ENCODE peak calls at places on chromosomes 6 and 20, in eight cellular contexts. One of them, this sample, is unnamed.

GRCh38 chr6:128310061-128310460 is 210.3 kb downstream of the PTPRK start:
- DNase-seq in fibroblast of lung: no peak
- DNase-seq in IMR-90: peak; percentile 19
- DNase-seq in suprapubic skin: no peak
- DNase-seq in colonic mucosa: no peak
- DNase-seq in HepG2: no peak
- DNase-seq in PC-3: no peak
- DNase-seq in transverse colon: no peak
- DNase-seq in this sample: no peak

GRCh38 chr6:138036955-138037592 is 70.1 kb downstream of the PERP start:
- DNase-seq in PC-3: peak; percentile 75
- DNase-seq in HepG2: no peak
- DNase-seq in IMR-90: peak; percentile 12
- DNase-seq in colonic mucosa: no peak
- DNase-seq in suprapubic skin: no peak
- DNase-seq in transverse colon: no peak
- DNase-seq in fibroblast of lung: no peak
- DNase-seq in this sample: no peak

GRCh38 chr6:83198486-83199172 is 5.5 kb downstream of the RWDD2A start:
- DNase-seq in fibroblast of lung: no peak
- DNase-seq in transverse colon: no peak
- DNase-seq in HepG2: no peak
- DNase-seq in suprapubic skin: no peak
- DNase-seq in colonic mucosa: no peak
- DNase-seq in IMR-90: peak; percentile 69
- DNase-seq in PC-3: peak; percentile 11
- DNase-seq in this sample: no peak

GRCh38 chr6:98525860-98526259 is 308.5 kb upstream of the POU3F2 start:
- DNase-seq in PC-3: no peak
- DNase-seq in IMR-90: no peak
- DNase-seq in transverse colon: no peak
- DNase-seq in HepG2: no peak
- DNase-seq in fibroblast of lung: no peak
- DNase-seq in suprapubic skin: no peak
- DNase-seq in colonic mucosa: no peak
- DNase-seq in this sample: no peak

GRCh38 chr6:15065603-15066002 is 180.3 kb upstream of the JARID2 start:
- DNase-seq in HepG2: no peak
- DNase-seq in PC-3: no peak
- DNase-seq in colonic mucosa: no peak
- DNase-seq in fibroblast of lung: peak; percentile 84
- DNase-seq in transverse colon: no peak
- DNase-seq in IMR-90: peak; percentile 85
- DNase-seq in suprapubic skin: no peak
- DNase-seq in this sample: no peak

GRCh38 chr20:14700641-14700965 is 363.2 kb upstream of the FLRT3 start:
- DNase-seq in transverse colon: peak; percentile 14
- DNase-seq in IMR-90: no peak
- DNase-seq in colonic mucosa: peak; percentile 29
- DNase-seq in suprapubic skin: no peak
- DNase-seq in fibroblast of lung: peak; percentile 4
- DNase-seq in PC-3: peak; percentile 70
- DNase-seq in HepG2: no peak
- DNase-seq in this sample: no peak

GRCh38 chr6:170089937-170090335 is 200.9 kb downstream of the DLL1 start:
- DNase-seq in transverse colon: peak; percentile 6
- DNase-seq in colonic mucosa: no peak
- DNase-seq in PC-3: no peak
- DNase-seq in fibroblast of lung: no peak
- DNase-seq in suprapubic skin: peak; percentile 44
- DNase-seq in IMR-90: no peak
- DNase-seq in HepG2: no peak
- DNase-seq in this sample: peak; percentile 7

GRCh38 chr6:14149053-14149746 is 31.6 kb downstream of the CD83 start:
- DNase-seq in colonic mucosa: no peak
- DNase-seq in transverse colon: no peak
- DNase-seq in suprapubic skin: no peak
- DNase-seq in PC-3: no peak
- DNase-seq in fibroblast of lung: no peak
- DNase-seq in IMR-90: no peak
- DNase-seq in HepG2: no peak
- DNase-seq in this sample: no peak

GRCh38 chr6:91435630-91436029 is 848.8 kb upstream of the MAP3K7 start:
- DNase-seq in fibroblast of lung: no peak
- DNase-seq in HepG2: no peak
- DNase-seq in suprapubic skin: no peak
- DNase-seq in PC-3: peak; percentile 17
- DNase-seq in colonic mucosa: no peak
- DNase-seq in transverse colon: no peak
- DNase-seq in IMR-90: no peak
- DNase-seq in this sample: no peak

GRCh38 chr6:70738028-70738427 is 70.3 kb downstream of the SMAP1 start:
- DNase-seq in PC-3: no peak
- DNase-seq in fibroblast of lung: no peak
- DNase-seq in transverse colon: no peak
- DNase-seq in IMR-90: peak; percentile 18
- DNase-seq in suprapubic skin: no peak
- DNase-seq in HepG2: no peak
- DNase-seq in colonic mucosa: no peak
- DNase-seq in this sample: no peak

GRCh38 chr20:63706027-63706695 is 1.6 kb downstream of the ARFRP1 start:
- DNase-seq in HepG2: no peak
- DNase-seq in suprapubic skin: peak; percentile 61
- DNase-seq in fibroblast of lung: no peak
- DNase-seq in IMR-90: no peak
- DNase-seq in colonic mucosa: peak; percentile 57
- DNase-seq in transverse colon: peak; percentile 37
- DNase-seq in PC-3: no peak
- DNase-seq in this sample: no peak

GRCh38 chr6:162119349-162119748 is 608.2 kb downstream of the PRKN start:
- DNase-seq in HepG2: no peak
- DNase-seq in fibroblast of lung: peak; percentile 51
- DNase-seq in IMR-90: no peak
- DNase-seq in transverse colon: peak; percentile 10
- DNase-seq in PC-3: no peak
- DNase-seq in colonic mucosa: peak; percentile 25
- DNase-seq in suprapubic skin: no peak
- DNase-seq in this sample: peak; percentile 67

GRCh38 chr6:153804755-153805330 is 234.2 kb upstream of the OPRM1 start:
- DNase-seq in colonic mucosa: no peak
- DNase-seq in IMR-90: no peak
- DNase-seq in suprapubic skin: no peak
- DNase-seq in PC-3: no peak
- DNase-seq in fibroblast of lung: no peak
- DNase-seq in HepG2: no peak
- DNase-seq in transverse colon: no peak
- DNase-seq in this sample: no peak

GRCh38 chr6:154590770-154591169 is 80.3 kb upstream of the CNKSR3 start:
- DNase-seq in suprapubic skin: no peak
- DNase-seq in transverse colon: peak; percentile 18
- DNase-seq in HepG2: no peak
- DNase-seq in colonic mucosa: peak; percentile 59
- DNase-seq in IMR-90: no peak
- DNase-seq in fibroblast of lung: no peak
- DNase-seq in PC-3: peak; percentile 13
- DNase-seq in this sample: no peak

GRCh38 chr6:157555795-157556645 is 175.0 kb downstream of the ZDHHC14 start:
- DNase-seq in HepG2: no peak
- DNase-seq in PC-3: no peak
- DNase-seq in suprapubic skin: no peak
- DNase-seq in IMR-90: no peak
- DNase-seq in transverse colon: no peak
- DNase-seq in fibroblast of lung: no peak
- DNase-seq in colonic mucosa: peak; percentile 12
- DNase-seq in this sample: no peak

GRCh38 chr6:42821341-42821668 is 39.5 kb downstream of the BICRAL start:
- DNase-seq in transverse colon: no peak
- DNase-seq in colonic mucosa: no peak
- DNase-seq in suprapubic skin: no peak
- DNase-seq in PC-3: no peak
- DNase-seq in fibroblast of lung: no peak
- DNase-seq in HepG2: no peak
- DNase-seq in IMR-90: no peak
- DNase-seq in this sample: no peak

GRCh38 chr20:18414140-18414539 is 52.7 kb downstream of the DZANK1 start:
- DNase-seq in colonic mucosa: no peak
- DNase-seq in fibroblast of lung: no peak
- DNase-seq in HepG2: no peak
- DNase-seq in transverse colon: no peak
- DNase-seq in IMR-90: no peak
- DNase-seq in suprapubic skin: no peak
- DNase-seq in PC-3: no peak
- DNase-seq in this sample: no peak

GRCh38 chr20:47503685-47504084 is 2.0 kb downstream of the NCOA3 start:
- DNase-seq in transverse colon: no peak
- DNase-seq in suprapubic skin: no peak
- DNase-seq in HepG2: no peak
- DNase-seq in fibroblast of lung: no peak
- DNase-seq in IMR-90: no peak
- DNase-seq in PC-3: peak; percentile 47
- DNase-seq in colonic mucosa: no peak
- DNase-seq in this sample: no peak

GRCh38 chr20:1341561-1342265 is 12.8 kb upstream of the SDCBP2 start:
- DNase-seq in transverse colon: no peak
- DNase-seq in HepG2: no peak
- DNase-seq in PC-3: peak; percentile 45
- DNase-seq in fibroblast of lung: peak; percentile 71
- DNase-seq in colonic mucosa: peak; percentile 7
- DNase-seq in IMR-90: peak; percentile 80
- DNase-seq in suprapubic skin: no peak
- DNase-seq in this sample: no peak

GRCh38 chr6:20691185-20691584 is 156.9 kb downstream of the CDKAL1 start:
- DNase-seq in suprapubic skin: no peak
- DNase-seq in fibroblast of lung: no peak
- DNase-seq in PC-3: no peak
- DNase-seq in IMR-90: no peak
- DNase-seq in colonic mucosa: no peak
- DNase-seq in HepG2: no peak
- DNase-seq in transverse colon: no peak
- DNase-seq in this sample: no peak

GRCh38 chr6:136607932-136608772 is 57.9 kb upstream of the MAP7 start:
- DNase-seq in transverse colon: peak; percentile 83
- DNase-seq in IMR-90: peak; percentile 80
- DNase-seq in HepG2: peak; percentile 59
- DNase-seq in fibroblast of lung: peak; percentile 64
- DNase-seq in colonic mucosa: peak; percentile 94
- DNase-seq in PC-3: peak; percentile 76
- DNase-seq in suprapubic skin: peak; percentile 76
- DNase-seq in this sample: peak; percentile 87

GRCh38 chr6:118668761-118669411 is 17.5 kb upstream of the CEP85L start:
- DNase-seq in transverse colon: no peak
- DNase-seq in colonic mucosa: no peak
- DNase-seq in suprapubic skin: no peak
- DNase-seq in fibroblast of lung: peak; percentile 80
- DNase-seq in IMR-90: peak; percentile 85
- DNase-seq in HepG2: no peak
- DNase-seq in PC-3: peak; percentile 17
- DNase-seq in this sample: no peak

GRCh38 chr6:118665011-118665410 is 13.6 kb upstream of the CEP85L start:
- DNase-seq in colonic mucosa: no peak
- DNase-seq in IMR-90: no peak
- DNase-seq in fibroblast of lung: no peak
- DNase-seq in PC-3: peak; percentile 45
- DNase-seq in transverse colon: no peak
- DNase-seq in HepG2: no peak
- DNase-seq in suprapubic skin: no peak
- DNase-seq in this sample: no peak

GRCh38 chr6:118672678-118673077 is 21.3 kb upstream of the CEP85L start:
- DNase-seq in transverse colon: no peak
- DNase-seq in colonic mucosa: no peak
- DNase-seq in fibroblast of lung: no peak
- DNase-seq in IMR-90: no peak
- DNase-seq in PC-3: no peak
- DNase-seq in HepG2: no peak
- DNase-seq in suprapubic skin: no peak
- DNase-seq in this sample: no peak

GRCh38 chr6:118667988-118668387 is 16.6 kb upstream of the CEP85L start:
- DNase-seq in colonic mucosa: no peak
- DNase-seq in PC-3: no peak
- DNase-seq in transverse colon: no peak
- DNase-seq in fibroblast of lung: no peak
- DNase-seq in suprapubic skin: no peak
- DNase-seq in HepG2: no peak
- DNase-seq in IMR-90: peak; percentile 29
- DNase-seq in this sample: no peak

GRCh38 chr6:118669561-118669960 is 18.2 kb upstream of the CEP85L start:
- DNase-seq in colonic mucosa: no peak
- DNase-seq in fibroblast of lung: no peak
- DNase-seq in PC-3: no peak
- DNase-seq in IMR-90: no peak
- DNase-seq in suprapubic skin: no peak
- DNase-seq in transverse colon: no peak
- DNase-seq in HepG2: no peak
- DNase-seq in this sample: no peak
- H3K4me1 ChIP-seq in colonic mucosa: no peaks in the 10 kb centered on the region
- H3K4me1 ChIP-seq in fibroblast of lung: peaks cover 20% of the 10 kb centered on the region
- H3K4me1 ChIP-seq in PC-3: peaks cover 16% of the 10 kb centered on the region
- H3K4me1 ChIP-seq in IMR-90: peaks cover 9% of the 10 kb centered on the region
- H3K4me1 ChIP-seq in suprapubic skin: no peaks in the 10 kb centered on the region
- H3K4me1 ChIP-seq in transverse colon: no peaks in the 10 kb centered on the region
- H3K4me1 ChIP-seq in HepG2: no peaks in the 10 kb centered on the region
- H3K4me1 ChIP-seq in this sample: no peaks in the 10 kb centered on the region

GRCh38 chr20:57711826-57712225 is 2.0 kb upstream of the PMEPA1 start:
- DNase-seq in IMR-90: no peak
- DNase-seq in suprapubic skin: no peak
- DNase-seq in HepG2: no peak
- DNase-seq in PC-3: no peak
- DNase-seq in fibroblast of lung: no peak
- DNase-seq in transverse colon: no peak
- DNase-seq in colonic mucosa: no peak
- DNase-seq in this sample: no peak
- TF ChIP-seq CTCF in IMR-90: no peak
- TF ChIP-seq CTCF in suprapubic skin: no peak
- TF ChIP-seq CTCF in HepG2: no peak
- TF ChIP-seq CTCF in PC-3: peak; percentile 6
- TF ChIP-seq CTCF in fibroblast of lung: no peak
- TF ChIP-seq CTCF in transverse colon: no peak
- TF ChIP-seq CTCF in colonic mucosa: no peak
- TF ChIP-seq CTCF in this sample: no peak

GRCh38 chr6:146100776-146101175 is 71.9 kb downstream of the GRM1 start:
- DNase-seq in fibroblast of lung: no peak
- DNase-seq in PC-3: no peak
- DNase-seq in HepG2: no peak
- DNase-seq in IMR-90: no peak
- DNase-seq in colonic mucosa: no peak
- DNase-seq in transverse colon: no peak
- DNase-seq in suprapubic skin: no peak
- DNase-seq in this sample: no peak
- H3K36me3 ChIP-seq in fibroblast of lung: no peaks in the 10 kb centered on the region
- H3K36me3 ChIP-seq in PC-3: no peaks in the 10 kb centered on the region
- H3K36me3 ChIP-seq in HepG2: no peaks in the 10 kb centered on the region
- H3K36me3 ChIP-seq in IMR-90: no peaks in the 10 kb centered on the region
- H3K36me3 ChIP-seq in colonic mucosa: no peaks in the 10 kb centered on the region
- H3K36me3 ChIP-seq in transverse colon: no peaks in the 10 kb centered on the region
- H3K36me3 ChIP-seq in suprapubic skin: no peaks in the 10 kb centered on the region
- H3K36me3 ChIP-seq in this sample: no peaks in the 10 kb centered on the region

DNA sequence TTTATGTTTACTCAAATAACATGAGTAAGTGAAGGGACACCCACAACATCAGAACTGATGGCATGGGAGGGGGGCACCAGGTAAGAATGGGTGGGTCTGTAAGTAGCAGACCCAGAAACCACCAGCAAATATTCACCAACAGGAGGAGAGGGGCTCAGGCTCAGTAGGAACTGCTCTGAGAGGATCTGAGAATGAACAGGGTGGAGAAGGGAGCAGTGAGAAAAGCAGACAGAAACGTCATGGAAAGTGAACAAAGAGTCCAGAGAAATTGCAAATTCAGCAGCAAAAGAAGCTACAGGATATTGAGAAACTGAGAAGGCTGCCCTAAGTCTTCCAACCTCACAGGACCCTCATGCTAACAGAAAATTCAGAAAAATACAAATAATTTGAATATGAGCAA is 121.3 kb downstream of the KIF16B start:
- DNase-seq in suprapubic skin: no peak
- DNase-seq in colonic mucosa: no peak
- DNase-seq in PC-3: no peak
- DNase-seq in HepG2: no peak
- DNase-seq in transverse colon: no peak
- DNase-seq in IMR-90: no peak
- DNase-seq in fibroblast of lung: no peak
- DNase-seq in this sample: no peak
- H3K4me1 ChIP-seq in suprapubic skin: no peaks in the 10 kb centered on the region
- H3K4me1 ChIP-seq in colonic mucosa: no peaks in the 10 kb centered on the region
- H3K4me1 ChIP-seq in PC-3: no peaks in the 10 kb centered on the region
- H3K4me1 ChIP-seq in HepG2: no peaks in the 10 kb centered on the region
- H3K4me1 ChIP-seq in transverse colon: peaks cover 3% of the 10 kb centered on the region
- H3K4me1 ChIP-seq in IMR-90: no peaks in the 10 kb centered on the region
- H3K4me1 ChIP-seq in fibroblast of lung: no peaks in the 10 kb centered on the region
- H3K4me1 ChIP-seq in this sample: no peaks in the 10 kb centered on the region

This sample was measured in testis.